ENCODE peak calls at places on chromosomes 11 and 22, in nine cellular contexts. I is iris pigment epithelial cell; R is ecto neural progenitor cell; B is NCI-H2081 treated with DMSO at 0.1 percent for 48 hours; H is brain microvascular endothelial cell; Q is stromal cell of bone marrow; G is activated effector memory CD4-positive, alpha-beta T cell treated with Interleukin-2 at 50 U/mL for 16 hours; D is NCI-H1436 treated with DMSO at 0.1 percent for 48 hours; O is GM20000. Y is an unnamed sample.

GRCh38 chr22:21974058-21974649 is 8.4 kb downstream of the TOP3B start:
- DNase-seq in B (no peak), O (no peak), I (no peak), R (no peak), Q (no peak), G (no peak), D (no peak), H (no peak), Y (no peak)

GRCh38 chr11:125210112-125210511 is 45.6 kb downstream of the PKNOX2 start:
- DNase-seq in R (no peak), Q (no peak), H (no peak), O (no peak), G (no peak), D (no peak), I (no peak), B (no peak), Y (no peak)

GRCh38 chr11:46239801-46240061 is 37.7 kb upstream of the CREB3L1 start:
- DNase-seq in Q (no peak), G (no peak), I (peak), D (peak), B (no peak), H (no peak), O (no peak), R (no peak), Y (no peak)

GRCh38 chr11:69053546-69054396 is 5.0 kb downstream of the TPCN2 start:
- DNase-seq in D (no peak), O (no peak), I (no peak), R (no peak), H (no peak), B (no peak), G (no peak), Q (no peak), Y (no peak)

GRCh38 chr22:16781764-16782329 is 43.4 kb downstream of the XKR3 start:
- DNase-seq in B (no peak), G (no peak), I (no peak), Q (no peak), O (no peak), R (no peak), D (no peak), H (no peak), Y (no peak)

GRCh38 chr11:109752212-109752825 is 330.3 kb downstream of the C11orf87 start:
- DNase-seq in H (no peak), I (no peak), G (no peak), B (no peak), Q (peak), R (no peak), O (no peak), D (no peak), Y (no peak)

GRCh38 chr22:25081409-25081824 is 118.2 kb upstream of the CRYBB3 start:
- DNase-seq in B (no peak), O (peak), Q (no peak), I (peak), R (no peak), D (no peak), G (peak), H (no peak), Y (no peak)

GRCh38 chr11:124919836-124920755 is 1.0 kb downstream of the HEPN1 start:
- DNase-seq in R (peak), I (no peak), H (no peak), D (no peak), Q (no peak), G (no peak), B (no peak), O (no peak), Y (no peak)

GRCh38 chr11:65121447-65121864 is 478 bp downstream of the FAU start:
- DNase-seq in G (no peak), B (no peak), Q (no peak), O (no peak), H (no peak), R (peak), D (no peak), I (no peak), Y (no peak)

GRCh38 chr11:130144721-130145327 is 14.8 kb upstream of the ST14 start:
- DNase-seq in D (no peak), Q (no peak), G (no peak), B (no peak), I (no peak), O (no peak), R (no peak), H (no peak), Y (no peak)

GRCh38 chr11:18728658-18729057 is 2.7 kb upstream of the IGSF22 start:
- DNase-seq in O (no peak), B (no peak), G (no peak), R (no peak), D (no peak), I (no peak), H (no peak), Q (no peak), Y (no peak)

GRCh38 chr22:49481651-49482399 is 345.8 kb downstream of the BRD1 start:
- DNase-seq in B (no peak), R (peak), D (no peak), O (no peak), H (no peak), I (no peak), Q (no peak), G (no peak), Y (no peak)

Y was measured in AG09309.